ENCODE peak calls at places on chromosomes 16 and 17, in six cellular contexts. X is D721Med; W is GM23338; K is hippocampal formation; N is cardiac muscle cell; D is stimulated activated CD8-positive, alpha-beta memory T cell treated with anti-CD3 and anti-CD28 coated beads, Interleukin-12 subunit alpha, Interleukin-12 subunit beta, amount 100 ng/mL, for 1 hour. F is an unnamed sample.

GRCh38 chr17:32350662-32351418 is 883 bp downstream of the ZNF207 start:
- DNase-seq in X (no peak), W (peak), K (peak), N (peak), D (peak), F (no peak)

GRCh38 chr17:48016112-48016511 is 21.5 kb downstream of the COPZ2 start:
- DNase-seq in X (no peak), W (no peak), K (no peak), N (peak), D (no peak), F (no peak)

GRCh38 chr17:72985882-72986720 is 106.4 kb downstream of the SLC39A11 start:
- DNase-seq in X (peak), W (peak), K (peak), N (peak), D (peak), F (peak)

GRCh38 chr17:41689497-41690299 is 1.0 kb downstream of the EIF1 start:
- DNase-seq in X (no peak), W (peak), K (no peak), N (peak), D (no peak), F (no peak)

GRCh38 chr17:16465861-16466338 is 26.1 kb downstream of the LRRC75A start:
- DNase-seq in X (no peak), W (no peak), K (no peak), N (no peak), D (no peak), F (no peak)

GRCh38 chr17:35849469-35850348 is 19.0 kb downstream of the HEATR9 start:
- DNase-seq in X (peak), W (peak), K (peak), N (peak), D (peak), F (no peak)

GRCh38 chr16:24943471-24943870 is 71.7 kb downstream of the ARHGAP17 start:
- DNase-seq in X (no peak), W (no peak), K (no peak), N (no peak), D (no peak), F (no peak)

GRCh38 chr17:75834279-75834920 is 9.8 kb downstream of the UNC13D start:
- DNase-seq in X (no peak), W (no peak), K (no peak), N (no peak), D (no peak), F (peak)

GRCh38 chr17:48732688-48733629 is 4.4 kb upstream of the HOXB13 start:
- DNase-seq in X (no peak), W (peak), K (no peak), N (no peak), D (no peak), F (no peak)

GRCh38 chr16:53712065-53712464 is 8.1 kb downstream of the FTO start:
- DNase-seq in X (no peak), W (no peak), K (no peak), N (no peak), D (no peak), F (no peak)

GRCh38 chr17:17463821-17464220 is 13.0 kb upstream of the MED9 start:
- DNase-seq in X (no peak), W (no peak), K (peak), N (no peak), D (no peak), F (no peak)

GRCh38 chr16:12095275-12096161 is 119.0 kb downstream of the SNX29 start:
- DNase-seq in X (no peak), W (peak), K (peak), N (peak), D (peak), F (peak)

GRCh38 chr17:50660042-50660886 is 25.6 kb downstream of the ABCC3 start:
- DNase-seq in X (no peak), W (no peak), K (no peak), N (peak), D (no peak), F (no peak)

GRCh38 chr17:37220609-37220953 is 155.2 kb upstream of the C17orf78 start:
- DNase-seq in X (no peak), W (peak), K (peak), N (peak), D (no peak), F (no peak)

GRCh38 chr16:23595246-23595950 is 718 bp downstream of the NDUFAB1 start:
- DNase-seq in X (no peak), W (peak), K (no peak), N (peak), D (no peak), F (no peak)

GRCh38 chr17:63826468-63827001 is 696 bp upstream of the PSMC5 start:
- DNase-seq in X (no peak), W (peak), K (no peak), N (no peak), D (no peak), F (no peak)

GRCh38 chr16:2597560-2597902 is 59.7 kb downstream of the PDPK1 start:
- DNase-seq in X (no peak), W (no peak), K (no peak), N (no peak), D (no peak), F (no peak)

GRCh38 chr17:13154403-13154802 is 136.6 kb upstream of the ELAC2 start:
- DNase-seq in X (no peak), W (no peak), K (no peak), N (no peak), D (no peak), F (no peak)

GRCh38 chr17:72004011-72004427 is 116.8 kb upstream of the SOX9 start:
- DNase-seq in X (no peak), W (no peak), K (no peak), N (peak), D (no peak), F (no peak)

GRCh38 chr16:85141491-85142128 is 29.3 kb upstream of the CIBAR2 start:
- DNase-seq in X (no peak), W (no peak), K (no peak), N (peak), D (no peak), F (no peak)

GRCh38 chr16:73747328-73747727 is 549.3 kb upstream of the PSMD7 start:
- DNase-seq in X (no peak), W (no peak), K (no peak), N (no peak), D (no peak), F (no peak)

GRCh38 chr16:49811630-49812334 is 44.1 kb downstream of the ZNF423 start:
- DNase-seq in X (no peak), W (peak), K (peak), N (peak), D (no peak), F (peak)

GRCh38 chr16:58021661-58022551 is 3.6 kb upstream of the MMP15 start:
- DNase-seq in X (no peak), W (no peak), K (no peak), N (peak), D (no peak), F (no peak)

GRCh38 chr17:79627184-79627765 is 16.4 kb upstream of the RBFOX3 start:
- DNase-seq in X (no peak), W (no peak), K (no peak), N (no peak), D (no peak), F (no peak)

GRCh38 chr16:27516360-27516759 is 33.4 kb downstream of the GTF3C1 start:
- DNase-seq in X (no peak), W (no peak), K (no peak), N (no peak), D (no peak), F (no peak)

GRCh38 chr17:72850410-72850809 is 242.1 kb downstream of the SLC39A11 start:
- DNase-seq in X (no peak), W (no peak), K (no peak), N (peak), D (no peak), F (no peak)

GRCh38 chr17:45729284-45729907 is 54.7 kb upstream of the CRHR1 start:
- DNase-seq in X (no peak), W (no peak), K (no peak), N (no peak), D (no peak), F (no peak)

GRCh38 chr17:56594528-56595418 is 1.3 kb downstream of the NOG start:
- DNase-seq in X (no peak), W (peak), K (no peak), N (no peak), D (no peak), F (no peak)

GRCh38 chr16:51716195-51716594 is 565.1 kb upstream of the SALL1 start:
- DNase-seq in X (no peak), W (no peak), K (no peak), N (no peak), D (no peak), F (no peak)

GRCh38 chr17:58487589-58488427 is at the start of gene HSF5:
- DNase-seq in X (no peak), W (peak), K (no peak), N (peak), D (peak), F (no peak)

GRCh38 chr16:53129281-53130192 is 74.7 kb downstream of the CHD9 start:
- DNase-seq in X (no peak), W (peak), K (no peak), N (peak), D (no peak), F (no peak)

GRCh38 chr17:18916816-18917496 is 35.0 kb upstream of the SLC5A10 start:
- DNase-seq in X (no peak), W (no peak), K (no peak), N (no peak), D (no peak), F (no peak)

GRCh38 chr16:54374136-54374535 is 87.5 kb upstream of the IRX3 start:
- DNase-seq in X (no peak), W (no peak), K (no peak), N (no peak), D (no peak), F (no peak)

GRCh38 chr16:85781685-85782370 is 17.5 kb downstream of the EMC8 start:
- DNase-seq in X (no peak), W (no peak), K (peak), N (peak), D (no peak), F (no peak)